ENCODE peak calls at places on chromosomes 5 and 9, in eight cellular contexts. B is pancreas; T is lower lobe of right lung; G is heart left ventricle; P is transverse colon; H is tibial nerve; S is CD4-positive, alpha-beta T cell; F is lung. R is an unnamed sample.

GRCh38 chr5:149325166-149325735 is 20.0 kb upstream of the GRPEL2 start:
- DNase-seq in S (no peak), F (no peak), G (no peak), H (no peak), B (no peak), T (no peak), P (no peak), R (no peak)

GRCh38 chr5:67156976-67157583 is 39.5 kb downstream of the CD180 start:
- DNase-seq in B (no peak), G (no peak), F (no peak), S (peak; percentile 42), P (peak; percentile 45), T (no peak), H (no peak), R (peak; percentile 42)

GRCh38 chr5:53031695-53032096 is 42.5 kb downstream of the ITGA2 start:
- DNase-seq in P (no peak), S (no peak), H (no peak), G (no peak), T (no peak), F (no peak), B (no peak), R (no peak)

GRCh38 chr9:21465859-21466518 is 16.1 kb downstream of the IFNE start:
- DNase-seq in F (no peak), S (no peak), B (no peak), H (no peak), T (no peak), G (no peak), P (no peak), R (no peak)

GRCh38 chr9:76703270-76703669 is 61.0 kb upstream of the PCA3 start:
- DNase-seq in T (peak; percentile 53), G (no peak), S (no peak), F (no peak), B (no peak), H (no peak), P (no peak), R (no peak)

GRCh38 chr5:75672616-75673015 is 44.6 kb downstream of the POC5 start:
- DNase-seq in P (no peak), S (no peak), G (no peak), T (no peak), F (no peak), B (no peak), H (no peak), R (no peak)

GRCh38 chr9:107809859-107810492 is 320.4 kb upstream of the KLF4 start:
- DNase-seq in P (peak; percentile 18), H (no peak), G (no peak), T (no peak), B (no peak), F (no peak), S (no peak), R (no peak)

GRCh38 chr9:131302244-131303075 is 12.9 kb downstream of the PLPP7 start:
- DNase-seq in F (no peak), B (peak; percentile 89), G (peak; percentile 79), P (no peak), S (no peak), H (no peak), T (no peak), R (no peak)

GRCh38 chr5:96968074-96968473 is 32.2 kb downstream of the LNPEP start:
- DNase-seq in P (no peak), T (no peak), S (no peak), F (no peak), G (no peak), B (no peak), H (no peak), R (no peak)

GRCh38 chr5:32302822-32303754 is 9.7 kb downstream of the MTMR12 start:
- DNase-seq in G (no peak), B (no peak), H (no peak), P (no peak), F (no peak), T (no peak), S (no peak), R (no peak)

GRCh38 chr5:151703227-151703626 is 16.5 kb upstream of the SPARC start:
- DNase-seq in B (no peak), F (no peak), P (no peak), T (no peak), H (no peak), G (no peak), S (no peak), R (no peak)

GRCh38 chr5:180595046-180595379 is 3.7 kb upstream of the SCGB3A1 start:
- DNase-seq in B (no peak), S (no peak), G (no peak), H (no peak), F (no peak), T (no peak), P (no peak), R (no peak)

GRCh38 chr5:171622010-171622409 is 163.6 kb upstream of the SMIM23 start:
- DNase-seq in B (no peak), F (no peak), P (no peak), T (no peak), S (no peak), G (peak; percentile 54), H (no peak), R (no peak)

GRCh38 chr9:86036555-86036954 is 62.8 kb downstream of the GOLM1 start:
- DNase-seq in H (no peak), F (no peak), T (no peak), S (no peak), P (peak; percentile 22), B (no peak), G (no peak), R (no peak)

GRCh38 chr5:27241564-27242257 is 203.3 kb upstream of the CDH9 start:
- DNase-seq in P (no peak), T (no peak), F (no peak), H (no peak), G (no peak), S (no peak), B (no peak), R (no peak)

GRCh38 chr9:130604295-130604694 is 24.9 kb downstream of the FUBP3 start:
- DNase-seq in H (no peak), G (no peak), F (no peak), P (no peak), B (no peak), S (no peak), T (no peak), R (no peak)

GRCh38 chr5:109718216-109718615 is 28.5 kb downstream of the MAN2A1 start:
- DNase-seq in H (no peak), G (no peak), F (no peak), B (no peak), T (no peak), P (no peak), S (no peak), R (no peak)

GRCh38 chr5:113042491-113043243 is 66.1 kb downstream of the DCP2 start:
- DNase-seq in P (no peak), B (no peak), S (no peak), F (no peak), H (no peak), G (no peak), T (no peak), R (no peak)

GRCh38 chr9:114180701-114181582 is 25.6 kb downstream of the COL27A1 start:
- DNase-seq in T (peak; percentile 31), F (no peak), G (peak; percentile 60), H (no peak), S (no peak), P (no peak), B (no peak), R (no peak)

GRCh38 chr5:6827815-6828214 is 114.6 kb downstream of the TENT4A start:
- DNase-seq in S (no peak), F (no peak), H (no peak), G (no peak), T (no peak), B (no peak), P (no peak), R (no peak)

GRCh38 chr5:125232779-125233230 is 486.4 kb upstream of the ZNF608 start:
- DNase-seq in S (no peak), B (no peak), H (no peak), T (no peak), P (no peak), G (no peak), F (no peak), R (no peak)

GRCh38 chr5:56522972-56523371 is 289.8 kb upstream of the ANKRD55 start:
- DNase-seq in P (no peak), T (no peak), S (no peak), B (no peak), G (peak; percentile 44), F (no peak), H (peak; percentile 19), R (no peak)

GRCh38 chr9:6566409-6567139 is 79.0 kb downstream of the GLDC start:
- DNase-seq in G (no peak), B (no peak), P (no peak), T (no peak), F (no peak), S (no peak), H (no peak), R (no peak)

GRCh38 chr5:139849501-139849900 is 53.9 kb downstream of the PSD2 start:
- DNase-seq in T (no peak), S (no peak), H (no peak), G (peak; percentile 20), B (no peak), F (no peak), P (no peak), R (no peak)
- H3K27ac ChIP-seq in T (peak overlapping the region; percentile 31), S (no peak overlapping the region), H (no peak overlapping the region), G (no peak overlapping the region), B (no peak overlapping the region), F (no peak overlapping the region), P (no peak overlapping the region), R (no peak overlapping the region)

DNA sequence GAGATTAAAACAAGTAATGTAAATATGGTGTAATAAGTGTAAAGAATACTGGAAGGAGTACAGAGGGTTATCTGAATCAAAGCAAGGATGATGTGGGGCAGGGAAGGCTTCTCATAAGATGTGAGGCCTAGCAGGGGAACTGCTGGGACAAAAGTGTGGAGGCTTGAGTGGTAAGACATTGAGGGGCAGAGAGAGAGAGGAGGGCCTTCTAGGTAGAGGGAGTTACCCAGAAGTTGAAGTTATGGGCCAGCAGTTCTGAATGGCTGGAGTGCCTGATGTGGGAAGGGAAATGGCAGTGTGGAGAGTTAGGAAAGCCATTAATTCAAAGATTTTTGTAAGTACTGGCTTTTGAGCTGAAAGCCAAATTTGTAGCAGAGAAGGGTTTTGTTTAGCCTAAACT is 36.8 kb downstream of the CPEB4 start:
- DNase-seq in B (no peak), T (no peak), G (no peak), S (no peak), H (no peak), P (no peak), F (no peak), R (no peak)
- H3K27ac ChIP-seq in B (no peak overlapping the region), T (peak overlapping the region; percentile 20), G (peak overlapping the region; percentile 77), S (no peak overlapping the region), H (peak overlapping the region; percentile 49), P (peak overlapping the region; percentile 46), F (peak overlapping the region; percentile 32), R (peak overlapping the region; percentile 20)

DNA sequence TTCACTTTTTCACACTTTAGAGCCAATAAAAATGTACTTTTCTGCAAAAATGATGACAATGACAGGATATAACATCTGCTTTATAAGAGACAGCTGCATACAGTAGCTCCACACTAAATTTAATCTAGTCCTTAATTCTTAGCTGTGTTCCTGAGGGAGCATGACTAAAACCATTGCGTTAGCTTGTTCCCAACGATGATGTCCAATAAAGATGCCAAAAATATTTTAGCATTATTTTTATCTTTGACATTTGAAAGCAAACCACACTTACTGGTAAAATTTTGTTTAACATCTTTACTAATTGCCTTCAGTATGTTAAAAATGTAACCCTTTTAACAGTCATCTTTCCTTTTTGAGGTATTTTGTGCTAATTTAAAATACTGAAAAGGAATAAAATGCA is 382.7 kb downstream of the CHSY3 start:
- DNase-seq in S (no peak), H (no peak), G (no peak), T (no peak), B (no peak), F (no peak), P (no peak), R (no peak)
- H3K27ac ChIP-seq in S (no peak overlapping the region), H (peak overlapping the region; percentile 20), G (no peak overlapping the region), T (no peak overlapping the region), B (no peak overlapping the region), F (no peak overlapping the region), P (no peak overlapping the region), R (no peak overlapping the region)

GRCh38 chr5:126472538-126472889 is 49.3 kb downstream of the GRAMD2B start:
- DNase-seq in G (no peak), S (no peak), F (no peak), T (no peak), B (no peak), P (no peak), H (no peak), R (no peak)
- H3K27ac ChIP-seq in G (no peak overlapping the region), S (no peak overlapping the region), F (no peak overlapping the region), T (no peak overlapping the region), B (peak overlapping the region; percentile 12), P (no peak overlapping the region), H (no peak overlapping the region), R (no peak overlapping the region)

R was measured in stomach.